ENCODE peak calls at places on chromosomes 6 and 20, in seven cellular contexts. H, V, M, T, X, K and L are unnamed samples.

GRCh38 chr20:38167851-38168760 is 3.0 kb upstream of the TGM2 start:
- DNase-seq in H (peak), V (peak), M (peak), T (no peak), X (peak), K (peak), L (no peak)

GRCh38 chr6:45044510-45045252 is 283.4 kb upstream of the RUNX2 start:
- DNase-seq in H (no peak), V (no peak), M (no peak), T (no peak), X (no peak), K (no peak), L (no peak)

GRCh38 chr6:17705428-17705777 is 1.3 kb downstream of the NUP153 start:
- DNase-seq in H (peak), V (peak), M (no peak), T (no peak), X (peak), K (no peak), L (no peak)

GRCh38 chr6:27601668-27602254 is 128.9 kb upstream of the ZNF184 start:
- DNase-seq in H (no peak), V (no peak), M (no peak), T (no peak), X (no peak), K (no peak), L (no peak)

GRCh38 chr20:19375301-19375885 is 163.0 kb downstream of the SLC24A3 start:
- DNase-seq in H (no peak), V (no peak), M (no peak), T (no peak), X (no peak), K (no peak), L (no peak)

GRCh38 chr6:132741281-132741680 is 16.4 kb downstream of the VNN2 start:
- DNase-seq in H (no peak), V (no peak), M (no peak), T (no peak), X (no peak), K (no peak), L (no peak)

GRCh38 chr20:35883778-35884540 is 70.3 kb downstream of the SCAND1 start:
- DNase-seq in H (peak), V (peak), M (peak), T (peak), X (peak), K (peak), L (no peak)

GRCh38 chr20:5156670-5157448 is 30.1 kb downstream of the CDS2 start:
- DNase-seq in H (peak), V (no peak), M (no peak), T (no peak), X (peak), K (peak), L (no peak)

GRCh38 chr20:38217791-38218565 is 42.6 kb downstream of the KIAA1755 start:
- DNase-seq in H (peak), V (peak), M (no peak), T (no peak), X (peak), K (peak), L (no peak)

GRCh38 chr6:44104661-44105060 is 22.6 kb downstream of the MRPL14 start:
- DNase-seq in H (peak), V (no peak), M (no peak), T (no peak), X (peak), K (no peak), L (no peak)

GRCh38 chr6:137820425-137820824 is 46.6 kb upstream of the TNFAIP3 start:
- DNase-seq in H (peak), V (no peak), M (no peak), T (no peak), X (peak), K (no peak), L (no peak)

GRCh38 chr6:169216830-169217229 is 36.8 kb downstream of the THBS2 start:
- DNase-seq in H (no peak), V (peak), M (no peak), T (no peak), X (no peak), K (no peak), L (no peak)

DNA sequence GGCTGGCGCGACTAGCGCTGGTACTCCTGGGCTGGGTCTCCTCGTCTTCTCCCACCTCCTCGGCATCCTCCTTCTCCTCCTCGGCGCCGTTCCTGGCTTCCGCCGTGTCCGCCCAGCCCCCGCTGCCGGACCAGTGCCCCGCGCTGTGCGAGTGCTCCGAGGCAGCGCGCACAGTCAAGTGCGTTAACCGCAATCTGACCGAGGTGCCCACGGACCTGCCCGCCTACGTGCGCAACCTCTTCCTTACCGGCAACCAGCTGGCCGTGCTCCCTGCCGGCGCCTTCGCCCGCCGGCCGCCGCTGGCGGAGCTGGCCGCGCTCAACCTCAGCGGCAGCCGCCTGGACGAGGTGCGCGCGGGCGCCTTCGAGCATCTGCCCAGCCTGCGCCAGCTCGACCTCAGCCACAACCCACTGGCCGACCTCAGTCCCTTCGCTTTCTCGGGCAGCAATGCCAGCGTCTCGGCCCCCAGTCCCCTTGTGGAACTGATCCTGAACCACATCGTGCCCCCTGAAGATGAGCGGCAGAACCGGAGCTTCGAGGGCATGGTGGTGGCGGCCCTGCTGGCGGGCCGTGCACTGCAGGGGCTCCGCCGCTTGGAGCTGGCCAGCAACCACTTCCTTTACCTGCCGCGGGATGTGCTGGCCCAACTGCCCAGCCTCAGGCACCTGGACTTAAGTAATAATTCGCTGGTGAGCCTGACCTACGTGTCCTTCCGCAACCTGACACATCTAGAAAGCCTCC is 1.6 kb downstream of the TPBG start:
- DNase-seq in H (peak), V (peak), M (peak), T (no peak), X (peak), K (no peak), L (no peak)
- TF ChIP-seq CTCF in H (peak), V (no peak), M (no peak), T (no peak), X (peak), K (no peak), L (no peak)

GRCh38 chr20:46249671-46250070 is 58.6 kb downstream of the CDH22 start:
- DNase-seq in H (no peak), V (no peak), M (no peak), T (no peak), X (no peak), K (no peak), L (no peak)

GRCh38 chr20:46250772-46251171 is 57.5 kb downstream of the CDH22 start:
- DNase-seq in H (no peak), V (no peak), M (no peak), T (no peak), X (no peak), K (no peak), L (no peak)

GRCh38 chr20:46252352-46253091 is 55.8 kb downstream of the CDH22 start:
- DNase-seq in H (no peak), V (no peak), M (no peak), T (no peak), X (no peak), K (no peak), L (peak)

GRCh38 chr20:46253391-46253790 is 54.9 kb downstream of the CDH22 start:
- DNase-seq in H (no peak), V (no peak), M (peak), T (no peak), X (no peak), K (no peak), L (no peak)

DNA sequence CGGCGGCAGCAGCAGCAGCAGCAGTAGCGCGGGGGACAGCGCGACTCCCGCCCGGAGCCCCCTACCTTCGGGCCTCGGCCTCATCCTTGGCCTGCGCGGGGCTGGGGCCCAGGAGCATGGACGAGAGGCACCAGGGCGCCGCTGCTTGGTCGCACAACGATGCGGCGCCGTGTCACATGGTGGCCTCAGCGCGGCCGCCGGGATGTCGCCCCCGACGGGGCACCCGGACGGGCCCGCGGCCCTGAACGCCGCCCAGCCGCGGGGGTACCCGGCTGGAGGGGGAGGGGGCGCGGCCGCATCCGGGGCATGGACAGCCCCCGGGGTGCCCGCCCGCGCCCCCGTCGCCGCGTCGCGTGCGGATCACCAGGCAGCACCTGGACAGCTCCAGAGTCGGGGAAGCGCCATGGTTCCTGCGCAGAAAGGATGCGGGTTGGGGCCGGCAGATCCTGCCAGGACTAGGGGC is 57.1 kb downstream of the CDH22 start:
- DNase-seq in H (no peak), V (no peak), M (no peak), T (no peak), X (no peak), K (no peak), L (no peak)
- H3K4me3 ChIP-seq in H (no peak), V (no peak), M (no peak), T (no peak), X (no peak), K (no peak), L (no peak)

GRCh38 chr20:58188496-58188895 is 40.0 kb downstream of the ANKRD60 start:
- DNase-seq in H (no peak), V (no peak), M (no peak), T (no peak), X (no peak), K (no peak), L (no peak)
- TF ChIP-seq CTCF in H (no peak), V (no peak), M (no peak), T (peak), X (no peak), K (peak), L (no peak)

GRCh38 chr6:158666637-158667359 is 16.9 kb downstream of the SYTL3 start:
- DNase-seq in H (peak), V (peak), M (no peak), T (no peak), X (peak), K (no peak), L (peak)

GRCh38 chr6:158665332-158665731 is 15.5 kb downstream of the SYTL3 start:
- DNase-seq in H (no peak), V (peak), M (no peak), T (no peak), X (no peak), K (no peak), L (no peak)

GRCh38 chr6:158662607-158663464 is 13.0 kb downstream of the SYTL3 start:
- DNase-seq in H (no peak), V (peak), M (no peak), T (no peak), X (no peak), K (no peak), L (no peak)

GRCh38 chr6:158661156-158661555 is 11.3 kb downstream of the SYTL3 start:
- DNase-seq in H (no peak), V (peak), M (no peak), T (no peak), X (no peak), K (no peak), L (no peak)

DNA sequence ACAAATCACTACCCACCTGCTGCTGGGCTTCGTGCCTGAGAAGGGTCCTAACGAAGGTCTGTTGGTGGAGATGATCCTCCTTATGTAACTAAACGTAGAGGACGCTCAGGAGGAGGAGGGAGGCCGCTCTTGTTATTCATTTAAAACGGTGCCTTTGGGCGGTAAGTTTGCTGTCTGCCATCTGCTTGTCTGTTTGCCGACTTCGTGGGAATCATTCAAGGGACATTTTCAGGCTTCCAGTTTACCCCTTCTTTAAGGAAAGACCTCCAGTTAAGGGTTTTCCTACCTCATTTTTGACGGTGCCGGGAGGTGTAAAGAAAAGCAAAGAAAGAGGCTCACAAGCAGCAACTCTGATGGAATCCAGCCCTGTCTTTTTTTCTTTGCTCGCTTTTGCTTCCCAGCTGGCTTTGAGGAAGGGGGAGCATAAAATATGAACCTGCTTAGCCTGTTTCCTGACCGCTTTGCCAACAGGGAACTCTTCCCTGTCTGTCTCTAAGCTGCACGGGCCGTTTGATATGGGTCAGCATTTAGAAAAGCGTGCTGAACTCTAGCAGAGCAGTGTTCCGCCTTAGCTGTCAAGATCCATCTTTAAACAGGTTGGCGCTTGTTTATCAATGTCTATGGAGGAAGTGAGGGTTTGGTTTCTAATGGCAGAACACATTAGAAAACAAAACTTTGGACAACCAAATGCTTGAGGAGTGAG is 13.8 kb downstream of the SYTL3 start:
- DNase-seq in H (no peak), V (peak), M (no peak), T (no peak), X (no peak), K (no peak), L (peak)
- H3K4me3 ChIP-seq in H (no peak), V (peak), M (no peak), T (no peak), X (no peak), K (no peak), L (no peak)

DNA sequence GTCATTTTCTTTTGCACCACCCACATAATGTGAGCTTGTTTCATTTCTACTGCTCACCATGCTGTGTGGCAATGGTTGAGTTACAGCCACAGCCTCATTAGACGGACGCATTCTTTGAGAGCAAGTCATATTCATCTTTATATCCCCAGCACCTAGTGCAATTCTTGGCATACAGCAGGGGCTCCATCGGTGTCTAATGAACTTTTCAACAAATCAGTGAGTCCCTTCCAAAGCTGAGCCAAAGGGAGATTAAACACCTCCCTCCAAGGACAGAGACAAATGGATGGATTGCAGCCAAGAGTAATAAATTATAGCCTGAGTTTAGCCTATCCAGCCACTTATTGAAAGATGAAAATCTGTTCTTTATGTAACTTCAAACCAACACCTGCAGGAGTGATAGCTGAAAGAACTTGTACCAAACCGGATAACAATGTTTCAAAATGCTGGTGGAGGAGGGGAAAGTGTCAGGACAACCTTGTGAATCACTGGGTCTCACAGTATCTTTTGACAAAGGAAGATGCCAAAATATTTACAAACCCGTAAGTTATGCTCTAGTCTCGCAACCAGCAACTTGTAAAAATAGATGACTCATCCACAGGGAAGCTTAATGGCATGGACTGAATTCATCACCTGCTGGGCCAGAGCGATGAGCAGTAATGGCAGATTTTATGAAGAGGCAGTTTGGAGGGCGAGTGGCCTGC is 139.0 kb downstream of the PXDC1 start:
- DNase-seq in H (peak), V (peak), M (no peak), T (no peak), X (peak), K (no peak), L (peak)
- TF ChIP-seq CTCF in H (no peak), V (no peak), M (no peak), T (no peak), X (no peak), K (no peak), L (no peak)